ENCODE peak calls at places on chromosomes 7 and 10, in five cellular contexts. One of them, this sample, is unnamed.

GRCh38 chr7:117777335-117778150 is 95.7 kb downstream of the CTTNBP2 start:
- DNase-seq in GM23248: no peak
- DNase-seq in neuronal stem cell: no peak
- DNase-seq in fibroblast of mammary gland: no peak
- DNase-seq in activated CD8-positive, alpha-beta memory T cell treated with anti-CD3 and anti-CD28 coated beads for 1 hour: no peak
- DNase-seq in this sample: no peak

GRCh38 chr7:30934732-30935568 is 23.3 kb downstream of the AQP1 start:
- DNase-seq in GM23248: no peak
- DNase-seq in neuronal stem cell: no peak
- DNase-seq in fibroblast of mammary gland: no peak
- DNase-seq in activated CD8-positive, alpha-beta memory T cell treated with anti-CD3 and anti-CD28 coated beads for 1 hour: no peak
- DNase-seq in this sample: no peak

GRCh38 chr10:23885853-23886252 is 323.1 kb upstream of the KIAA1217 start:
- DNase-seq in GM23248: no peak
- DNase-seq in neuronal stem cell: no peak
- DNase-seq in fibroblast of mammary gland: no peak
- DNase-seq in activated CD8-positive, alpha-beta memory T cell treated with anti-CD3 and anti-CD28 coated beads for 1 hour: no peak
- DNase-seq in this sample: no peak

GRCh38 chr7:69814421-69814962 is 216.2 kb downstream of the AUTS2 start:
- DNase-seq in GM23248: peak; percentile 63
- DNase-seq in neuronal stem cell: peak; percentile 71
- DNase-seq in fibroblast of mammary gland: peak; percentile 49
- DNase-seq in activated CD8-positive, alpha-beta memory T cell treated with anti-CD3 and anti-CD28 coated beads for 1 hour: no peak
- DNase-seq in this sample: peak; percentile 60

GRCh38 chr10:37700886-37701780 is 156.3 kb downstream of the ZNF248 start:
- DNase-seq in GM23248: no peak
- DNase-seq in neuronal stem cell: no peak
- DNase-seq in fibroblast of mammary gland: no peak
- DNase-seq in activated CD8-positive, alpha-beta memory T cell treated with anti-CD3 and anti-CD28 coated beads for 1 hour: no peak
- DNase-seq in this sample: no peak

GRCh38 chr7:44385384-44386138 is 60.2 kb upstream of the CAMK2B start:
- DNase-seq in GM23248: no peak
- DNase-seq in neuronal stem cell: no peak
- DNase-seq in fibroblast of mammary gland: no peak
- DNase-seq in activated CD8-positive, alpha-beta memory T cell treated with anti-CD3 and anti-CD28 coated beads for 1 hour: no peak
- DNase-seq in this sample: no peak

GRCh38 chr7:8204674-8205377 is 57.1 kb downstream of the ICA1 start:
- DNase-seq in GM23248: no peak
- DNase-seq in neuronal stem cell: no peak
- DNase-seq in fibroblast of mammary gland: peak; percentile 2
- DNase-seq in activated CD8-positive, alpha-beta memory T cell treated with anti-CD3 and anti-CD28 coated beads for 1 hour: no peak
- DNase-seq in this sample: no peak

GRCh38 chr10:10589540-10589939 is 428.1 kb upstream of the CELF2 start:
- DNase-seq in GM23248: peak; percentile 95
- DNase-seq in neuronal stem cell: no peak
- DNase-seq in fibroblast of mammary gland: peak; percentile 99
- DNase-seq in activated CD8-positive, alpha-beta memory T cell treated with anti-CD3 and anti-CD28 coated beads for 1 hour: no peak
- DNase-seq in this sample: peak; percentile 95

GRCh38 chr10:52959810-52960209 is 187.2 kb upstream of the MBL2 start:
- DNase-seq in GM23248: no peak
- DNase-seq in neuronal stem cell: no peak
- DNase-seq in fibroblast of mammary gland: no peak
- DNase-seq in activated CD8-positive, alpha-beta memory T cell treated with anti-CD3 and anti-CD28 coated beads for 1 hour: no peak
- DNase-seq in this sample: no peak

GRCh38 chr7:97006146-97006950 is 995 bp downstream of the DLX6 start:
- DNase-seq in GM23248: peak; percentile 53
- DNase-seq in neuronal stem cell: peak; percentile 65
- DNase-seq in fibroblast of mammary gland: peak; percentile 15
- DNase-seq in activated CD8-positive, alpha-beta memory T cell treated with anti-CD3 and anti-CD28 coated beads for 1 hour: no peak
- DNase-seq in this sample: peak; percentile 54

GRCh38 chr7:106116162-106116704 is 4.1 kb upstream of the SYPL1 start:
- DNase-seq in GM23248: no peak
- DNase-seq in neuronal stem cell: no peak
- DNase-seq in fibroblast of mammary gland: no peak
- DNase-seq in activated CD8-positive, alpha-beta memory T cell treated with anti-CD3 and anti-CD28 coated beads for 1 hour: no peak
- DNase-seq in this sample: no peak

GRCh38 chr7:29363636-29364425 is 169.3 kb downstream of the CHN2 start:
- DNase-seq in GM23248: no peak
- DNase-seq in neuronal stem cell: no peak
- DNase-seq in fibroblast of mammary gland: no peak
- DNase-seq in activated CD8-positive, alpha-beta memory T cell treated with anti-CD3 and anti-CD28 coated beads for 1 hour: no peak
- DNase-seq in this sample: no peak

GRCh38 chr10:73801253-73801590 is 10.2 kb downstream of the NDST2 start:
- DNase-seq in GM23248: no peak
- DNase-seq in neuronal stem cell: no peak
- DNase-seq in fibroblast of mammary gland: no peak
- DNase-seq in activated CD8-positive, alpha-beta memory T cell treated with anti-CD3 and anti-CD28 coated beads for 1 hour: no peak
- DNase-seq in this sample: no peak

GRCh38 chr7:134440067-134440466 is 18.8 kb downstream of the AKR1B1 start:
- DNase-seq in GM23248: no peak
- DNase-seq in neuronal stem cell: no peak
- DNase-seq in fibroblast of mammary gland: no peak
- DNase-seq in activated CD8-positive, alpha-beta memory T cell treated with anti-CD3 and anti-CD28 coated beads for 1 hour: no peak
- DNase-seq in this sample: no peak

This sample was measured in foreskin fibroblast.